ENCODE peak calls at places on chromosomes 3 and 15, in six cellular contexts. One of them, this sample, is unnamed.

GRCh38 chr3:115784739-115785571 is 161.6 kb downstream of the GAP43 start:
- DNase-seq in brain microvascular endothelial cell: peak
- DNase-seq in GM12878: no peak
- DNase-seq in fibroblast of the aortic adventitia: peak
- DNase-seq in heart left ventricle: peak
- DNase-seq in adipocyte: peak
- DNase-seq in this sample: peak

GRCh38 chr3:183537295-183537730 is 18.2 kb downstream of the KLHL6 start:
- DNase-seq in brain microvascular endothelial cell: peak
- DNase-seq in GM12878: no peak
- DNase-seq in adipocyte: peak
- DNase-seq in heart left ventricle: peak
- DNase-seq in fibroblast of the aortic adventitia: peak
- DNase-seq in this sample: peak

GRCh38 chr15:78942741-78943140 is 2.1 kb downstream of the CTSH start:
- DNase-seq in brain microvascular endothelial cell: no peak
- DNase-seq in fibroblast of the aortic adventitia: no peak
- DNase-seq in heart left ventricle: no peak
- DNase-seq in adipocyte: no peak
- DNase-seq in GM12878: no peak
- DNase-seq in this sample: no peak

GRCh38 chr15:29090617-29091466 is 178.8 kb downstream of the NSMCE3 start:
- DNase-seq in adipocyte: peak
- DNase-seq in heart left ventricle: no peak
- DNase-seq in brain microvascular endothelial cell: no peak
- DNase-seq in fibroblast of the aortic adventitia: no peak
- DNase-seq in GM12878: no peak
- DNase-seq in this sample: peak

GRCh38 chr15:47685141-47685870 is 32.0 kb upstream of the SEMA6D start:
- DNase-seq in fibroblast of the aortic adventitia: peak
- DNase-seq in adipocyte: peak
- DNase-seq in heart left ventricle: no peak
- DNase-seq in GM12878: no peak
- DNase-seq in brain microvascular endothelial cell: no peak
- DNase-seq in this sample: no peak

GRCh38 chr3:156722219-156722618 is 47.8 kb downstream of the TIPARP start:
- DNase-seq in brain microvascular endothelial cell: no peak
- DNase-seq in GM12878: no peak
- DNase-seq in adipocyte: no peak
- DNase-seq in heart left ventricle: no peak
- DNase-seq in fibroblast of the aortic adventitia: no peak
- DNase-seq in this sample: no peak

GRCh38 chr3:155753038-155753647 is 8.3 kb upstream of the PLCH1 start:
- DNase-seq in brain microvascular endothelial cell: no peak
- DNase-seq in fibroblast of the aortic adventitia: peak
- DNase-seq in GM12878: no peak
- DNase-seq in heart left ventricle: no peak
- DNase-seq in adipocyte: peak
- DNase-seq in this sample: peak

GRCh38 chr3:4888913-4889846 is 90.1 kb upstream of the BHLHE40 start:
- DNase-seq in heart left ventricle: no peak
- DNase-seq in GM12878: peak
- DNase-seq in fibroblast of the aortic adventitia: no peak
- DNase-seq in brain microvascular endothelial cell: no peak
- DNase-seq in adipocyte: no peak
- DNase-seq in this sample: peak

GRCh38 chr3:107524214-107525100 is 1.7 kb downstream of the BBX start:
- DNase-seq in brain microvascular endothelial cell: peak
- DNase-seq in heart left ventricle: peak
- DNase-seq in adipocyte: peak
- DNase-seq in fibroblast of the aortic adventitia: peak
- DNase-seq in GM12878: no peak
- DNase-seq in this sample: peak

GRCh38 chr3:79515072-79515471 is 252.7 kb downstream of the ROBO1 start:
- DNase-seq in fibroblast of the aortic adventitia: peak
- DNase-seq in brain microvascular endothelial cell: no peak
- DNase-seq in GM12878: no peak
- DNase-seq in adipocyte: peak
- DNase-seq in heart left ventricle: no peak
- DNase-seq in this sample: peak

GRCh38 chr15:100167884-100168375 is 173.8 kb downstream of the ADAMTS17 start:
- DNase-seq in GM12878: no peak
- DNase-seq in brain microvascular endothelial cell: no peak
- DNase-seq in heart left ventricle: no peak
- DNase-seq in adipocyte: no peak
- DNase-seq in fibroblast of the aortic adventitia: no peak
- DNase-seq in this sample: no peak

GRCh38 chr15:40343512-40343911 is 2.8 kb upstream of the CCDC9B start:
- DNase-seq in brain microvascular endothelial cell: peak
- DNase-seq in adipocyte: peak
- DNase-seq in GM12878: no peak
- DNase-seq in heart left ventricle: peak
- DNase-seq in fibroblast of the aortic adventitia: peak
- DNase-seq in this sample: peak

GRCh38 chr3:9400626-9401025 is 3.2 kb downstream of the SETD5 start:
- DNase-seq in adipocyte: peak
- DNase-seq in brain microvascular endothelial cell: no peak
- DNase-seq in GM12878: no peak
- DNase-seq in heart left ventricle: no peak
- DNase-seq in fibroblast of the aortic adventitia: no peak
- DNase-seq in this sample: no peak
- H3K4me3 ChIP-seq in adipocyte: peak
- H3K4me3 ChIP-seq in brain microvascular endothelial cell: peak
- H3K4me3 ChIP-seq in GM12878: peak
- H3K4me3 ChIP-seq in heart left ventricle: no peak
- H3K4me3 ChIP-seq in fibroblast of the aortic adventitia: peak
- H3K4me3 ChIP-seq in this sample: peak

DNA sequence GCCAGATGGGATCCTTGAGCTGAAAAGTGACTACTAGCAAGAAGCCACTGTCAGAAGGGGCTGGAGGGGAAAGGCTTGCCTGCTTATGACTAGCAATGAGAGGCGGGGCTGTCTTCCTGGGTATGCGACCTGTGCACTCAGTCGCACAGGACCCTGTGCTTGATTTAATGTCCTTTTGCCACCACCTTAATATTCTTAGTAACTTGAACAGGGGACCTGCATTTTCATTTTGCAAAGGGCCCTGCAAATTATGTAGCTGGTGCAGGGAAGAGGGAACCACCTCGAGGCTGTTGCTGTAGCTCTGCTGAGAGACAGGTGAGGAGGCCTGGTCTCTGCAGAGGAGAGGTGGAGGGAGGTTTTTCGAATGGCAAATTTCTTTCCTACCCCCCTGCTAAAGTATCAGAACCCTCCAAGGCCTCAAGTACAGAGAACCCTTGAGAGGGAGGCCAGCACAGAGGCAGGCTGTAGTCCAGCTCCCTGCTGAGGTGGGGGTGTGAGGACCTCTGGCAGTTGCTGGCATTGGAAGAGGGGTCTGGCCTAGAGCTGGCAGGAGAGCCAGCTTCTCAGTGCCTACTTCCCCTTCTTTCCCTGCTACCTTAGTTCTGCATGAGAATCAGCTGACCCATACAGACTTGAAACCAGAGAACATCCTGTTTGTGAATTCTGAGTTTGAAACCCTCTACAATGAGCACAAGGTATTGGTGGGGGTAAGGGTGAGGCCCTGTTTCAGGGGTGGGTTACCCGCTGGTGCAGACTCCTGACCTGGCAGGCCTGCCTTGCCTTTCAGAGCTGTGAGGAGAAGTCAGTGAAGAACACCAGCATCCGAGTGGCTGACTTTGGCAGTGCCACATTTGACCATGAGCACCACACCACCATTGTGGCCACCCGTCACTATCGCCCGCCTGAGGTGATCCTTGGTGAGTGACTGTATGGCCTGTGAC is 11.4 kb downstream of the CLK3 start:
- DNase-seq in brain microvascular endothelial cell: no peak
- DNase-seq in heart left ventricle: no peak
- DNase-seq in GM12878: peak
- DNase-seq in adipocyte: no peak
- DNase-seq in fibroblast of the aortic adventitia: no peak
- DNase-seq in this sample: no peak
- H3K4me3 ChIP-seq in brain microvascular endothelial cell: no peak
- H3K4me3 ChIP-seq in heart left ventricle: no peak
- H3K4me3 ChIP-seq in GM12878: no peak
- H3K4me3 ChIP-seq in adipocyte: no peak
- H3K4me3 ChIP-seq in fibroblast of the aortic adventitia: no peak
- H3K4me3 ChIP-seq in this sample: no peak

GRCh38 chr3:8768364-8769087 is 887 bp downstream of the OXTR start:
- DNase-seq in fibroblast of the aortic adventitia: no peak
- DNase-seq in brain microvascular endothelial cell: no peak
- DNase-seq in heart left ventricle: no peak
- DNase-seq in adipocyte: peak
- DNase-seq in GM12878: no peak
- DNase-seq in this sample: no peak
- H3K4me3 ChIP-seq in fibroblast of the aortic adventitia: peak
- H3K4me3 ChIP-seq in brain microvascular endothelial cell: peak
- H3K4me3 ChIP-seq in heart left ventricle: peak
- H3K4me3 ChIP-seq in adipocyte: peak
- H3K4me3 ChIP-seq in GM12878: peak
- H3K4me3 ChIP-seq in this sample: peak

DNA sequence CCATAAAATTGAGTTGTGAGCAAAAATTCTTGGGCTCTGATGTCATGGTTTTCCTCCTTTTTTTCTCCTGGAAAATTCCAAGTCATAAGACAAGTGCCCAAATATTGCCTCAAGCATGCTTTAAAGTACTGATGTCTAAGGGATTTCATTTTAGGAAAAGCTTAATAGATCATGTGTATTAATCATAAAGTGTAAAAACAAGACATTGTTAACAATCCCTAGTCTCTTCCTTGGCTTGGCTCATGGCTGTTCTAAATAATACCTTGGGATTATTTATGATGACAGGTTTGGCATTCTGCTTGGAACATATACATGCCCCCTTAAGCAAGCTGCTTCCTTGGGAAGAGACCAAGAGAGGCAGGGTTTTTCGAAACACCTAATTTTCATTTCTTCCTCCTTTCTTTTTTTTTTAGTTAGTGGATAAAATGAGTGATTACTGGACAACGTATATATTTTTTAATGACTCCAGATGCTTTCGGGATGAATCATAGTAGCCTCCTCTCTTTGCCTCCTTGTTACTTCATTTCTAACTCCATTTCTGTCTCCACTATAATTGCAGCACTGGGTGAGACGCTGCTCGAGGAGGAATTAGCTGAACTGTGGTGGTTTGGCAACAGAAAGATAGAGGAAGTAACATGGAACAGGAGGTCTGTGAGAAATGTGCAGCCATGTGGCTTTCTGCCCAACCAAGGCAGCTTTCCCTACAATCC is 104.9 kb downstream of the TPRG1 start:
- DNase-seq in adipocyte: peak
- DNase-seq in heart left ventricle: no peak
- DNase-seq in GM12878: no peak
- DNase-seq in brain microvascular endothelial cell: peak
- DNase-seq in fibroblast of the aortic adventitia: peak
- DNase-seq in this sample: peak
- H3K4me3 ChIP-seq in adipocyte: peak
- H3K4me3 ChIP-seq in heart left ventricle: no peak
- H3K4me3 ChIP-seq in GM12878: no peak
- H3K4me3 ChIP-seq in brain microvascular endothelial cell: no peak
- H3K4me3 ChIP-seq in fibroblast of the aortic adventitia: no peak
- H3K4me3 ChIP-seq in this sample: no peak